ENCODE peak calls at places on chromosome 22, in seven cellular contexts. One of them, this sample, is unnamed.

GRCh38 chr22:30694171-30694637 is 470 bp upstream of the OSBP2 start:
- DNase-seq in HAP-1: peak
- DNase-seq in activated CD4-positive, alpha-beta T cell treated with anti-CD3 and anti-CD28 coated beads for 4 hours: peak
- DNase-seq in T-helper 9 cell: peak
- DNase-seq in NCI-H1930: peak
- DNase-seq in endothelial cell: peak
- DNase-seq in Calu3: peak
- DNase-seq in this sample: peak

GRCh38 chr22:43345761-43346261 is 2.6 kb upstream of the SCUBE1 start:
- DNase-seq in HAP-1: no peak
- DNase-seq in activated CD4-positive, alpha-beta T cell treated with anti-CD3 and anti-CD28 coated beads for 4 hours: no peak
- DNase-seq in T-helper 9 cell: no peak
- DNase-seq in NCI-H1930: no peak
- DNase-seq in endothelial cell: no peak
- DNase-seq in Calu3: no peak
- DNase-seq in this sample: no peak

GRCh38 chr22:37231406-37232139 is 12.5 kb downstream of the RAC2 start:
- DNase-seq in HAP-1: no peak
- DNase-seq in activated CD4-positive, alpha-beta T cell treated with anti-CD3 and anti-CD28 coated beads for 4 hours: peak
- DNase-seq in T-helper 9 cell: no peak
- DNase-seq in NCI-H1930: no peak
- DNase-seq in endothelial cell: no peak
- DNase-seq in Calu3: no peak
- DNase-seq in this sample: no peak

GRCh38 chr22:46336119-46337078 is 885 bp downstream of the TRMU start:
- DNase-seq in HAP-1: peak
- DNase-seq in activated CD4-positive, alpha-beta T cell treated with anti-CD3 and anti-CD28 coated beads for 4 hours: no peak
- DNase-seq in T-helper 9 cell: no peak
- DNase-seq in NCI-H1930: no peak
- DNase-seq in endothelial cell: peak
- DNase-seq in Calu3: no peak
- DNase-seq in this sample: no peak

GRCh38 chr22:48954781-48955311 is 872.8 kb downstream of the BRD1 start:
- DNase-seq in HAP-1: no peak
- DNase-seq in activated CD4-positive, alpha-beta T cell treated with anti-CD3 and anti-CD28 coated beads for 4 hours: no peak
- DNase-seq in T-helper 9 cell: no peak
- DNase-seq in NCI-H1930: no peak
- DNase-seq in endothelial cell: no peak
- DNase-seq in Calu3: no peak
- DNase-seq in this sample: no peak

GRCh38 chr22:45170001-45170466 is 6.3 kb downstream of the NUP50 start:
- DNase-seq in HAP-1: no peak
- DNase-seq in activated CD4-positive, alpha-beta T cell treated with anti-CD3 and anti-CD28 coated beads for 4 hours: no peak
- DNase-seq in T-helper 9 cell: peak
- DNase-seq in NCI-H1930: no peak
- DNase-seq in endothelial cell: no peak
- DNase-seq in Calu3: no peak
- DNase-seq in this sample: peak

GRCh38 chr22:34897126-34897525 is 168.8 kb upstream of the ISX start:
- DNase-seq in HAP-1: no peak
- DNase-seq in activated CD4-positive, alpha-beta T cell treated with anti-CD3 and anti-CD28 coated beads for 4 hours: no peak
- DNase-seq in T-helper 9 cell: no peak
- DNase-seq in NCI-H1930: no peak
- DNase-seq in endothelial cell: no peak
- DNase-seq in Calu3: no peak
- DNase-seq in this sample: no peak

GRCh38 chr22:21098099-21098671 is 52.4 kb downstream of the LRRC74B start:
- DNase-seq in HAP-1: no peak
- DNase-seq in activated CD4-positive, alpha-beta T cell treated with anti-CD3 and anti-CD28 coated beads for 4 hours: no peak
- DNase-seq in T-helper 9 cell: no peak
- DNase-seq in NCI-H1930: no peak
- DNase-seq in endothelial cell: no peak
- DNase-seq in Calu3: no peak
- DNase-seq in this sample: peak

GRCh38 chr22:49208768-49209252 is 618.9 kb downstream of the BRD1 start:
- DNase-seq in HAP-1: no peak
- DNase-seq in activated CD4-positive, alpha-beta T cell treated with anti-CD3 and anti-CD28 coated beads for 4 hours: no peak
- DNase-seq in T-helper 9 cell: no peak
- DNase-seq in NCI-H1930: no peak
- DNase-seq in endothelial cell: peak
- DNase-seq in Calu3: no peak
- DNase-seq in this sample: no peak

GRCh38 chr22:36134167-36134566 is 26.4 kb downstream of the APOL3 start:
- DNase-seq in HAP-1: no peak
- DNase-seq in activated CD4-positive, alpha-beta T cell treated with anti-CD3 and anti-CD28 coated beads for 4 hours: no peak
- DNase-seq in T-helper 9 cell: no peak
- DNase-seq in NCI-H1930: no peak
- DNase-seq in endothelial cell: no peak
- DNase-seq in Calu3: no peak
- DNase-seq in this sample: no peak

GRCh38 chr22:47260551-47260950 is 498.1 kb downstream of the TBC1D22A start:
- DNase-seq in HAP-1: no peak
- DNase-seq in activated CD4-positive, alpha-beta T cell treated with anti-CD3 and anti-CD28 coated beads for 4 hours: no peak
- DNase-seq in T-helper 9 cell: no peak
- DNase-seq in NCI-H1930: no peak
- DNase-seq in endothelial cell: no peak
- DNase-seq in Calu3: no peak
- DNase-seq in this sample: no peak

GRCh38 chr22:17706451-17706900 is 67.8 kb downstream of the BID start:
- DNase-seq in HAP-1: no peak
- DNase-seq in activated CD4-positive, alpha-beta T cell treated with anti-CD3 and anti-CD28 coated beads for 4 hours: peak
- DNase-seq in T-helper 9 cell: no peak
- DNase-seq in NCI-H1930: no peak
- DNase-seq in endothelial cell: peak
- DNase-seq in Calu3: peak
- DNase-seq in this sample: peak

GRCh38 chr22:18954941-18955571 is 19.0 kb upstream of the PRODH start:
- DNase-seq in HAP-1: no peak
- DNase-seq in activated CD4-positive, alpha-beta T cell treated with anti-CD3 and anti-CD28 coated beads for 4 hours: no peak
- DNase-seq in T-helper 9 cell: no peak
- DNase-seq in NCI-H1930: no peak
- DNase-seq in endothelial cell: no peak
- DNase-seq in Calu3: no peak
- DNase-seq in this sample: no peak

GRCh38 chr22:26648011-26648497 is 9.3 kb upstream of the MIAT start:
- DNase-seq in HAP-1: peak
- DNase-seq in activated CD4-positive, alpha-beta T cell treated with anti-CD3 and anti-CD28 coated beads for 4 hours: peak
- DNase-seq in T-helper 9 cell: peak
- DNase-seq in NCI-H1930: peak
- DNase-seq in endothelial cell: no peak
- DNase-seq in Calu3: no peak
- DNase-seq in this sample: no peak

GRCh38 chr22:28172948-28173360 is 253.9 kb upstream of the PITPNB start:
- DNase-seq in HAP-1: no peak
- DNase-seq in activated CD4-positive, alpha-beta T cell treated with anti-CD3 and anti-CD28 coated beads for 4 hours: no peak
- DNase-seq in T-helper 9 cell: no peak
- DNase-seq in NCI-H1930: no peak
- DNase-seq in endothelial cell: no peak
- DNase-seq in Calu3: no peak
- DNase-seq in this sample: peak

GRCh38 chr22:34881453-34881852 is 184.5 kb upstream of the ISX start:
- DNase-seq in HAP-1: no peak
- DNase-seq in activated CD4-positive, alpha-beta T cell treated with anti-CD3 and anti-CD28 coated beads for 4 hours: no peak
- DNase-seq in T-helper 9 cell: no peak
- DNase-seq in NCI-H1930: no peak
- DNase-seq in endothelial cell: no peak
- DNase-seq in Calu3: no peak
- DNase-seq in this sample: no peak

GRCh38 chr22:38921126-38921525 is 36.3 kb upstream of the APOBEC3A start:
- DNase-seq in HAP-1: no peak
- DNase-seq in activated CD4-positive, alpha-beta T cell treated with anti-CD3 and anti-CD28 coated beads for 4 hours: no peak
- DNase-seq in T-helper 9 cell: no peak
- DNase-seq in NCI-H1930: no peak
- DNase-seq in endothelial cell: no peak
- DNase-seq in Calu3: peak
- DNase-seq in this sample: no peak

GRCh38 chr22:31676700-31677099 is 14.7 kb upstream of the PISD start:
- DNase-seq in HAP-1: no peak
- DNase-seq in activated CD4-positive, alpha-beta T cell treated with anti-CD3 and anti-CD28 coated beads for 4 hours: peak
- DNase-seq in T-helper 9 cell: peak
- DNase-seq in NCI-H1930: no peak
- DNase-seq in endothelial cell: peak
- DNase-seq in Calu3: peak
- DNase-seq in this sample: peak

GRCh38 chr22:38056969-38057841 is at the start of gene PICK1:
- DNase-seq in HAP-1: peak
- DNase-seq in activated CD4-positive, alpha-beta T cell treated with anti-CD3 and anti-CD28 coated beads for 4 hours: peak
- DNase-seq in T-helper 9 cell: peak
- DNase-seq in NCI-H1930: peak
- DNase-seq in endothelial cell: peak
- DNase-seq in Calu3: peak
- DNase-seq in this sample: peak

GRCh38 chr22:32695451-32695891 is 106.0 kb upstream of the TIMP3 start:
- DNase-seq in HAP-1: no peak
- DNase-seq in activated CD4-positive, alpha-beta T cell treated with anti-CD3 and anti-CD28 coated beads for 4 hours: no peak
- DNase-seq in T-helper 9 cell: no peak
- DNase-seq in NCI-H1930: no peak
- DNase-seq in endothelial cell: no peak
- DNase-seq in Calu3: peak
- DNase-seq in this sample: peak

GRCh38 chr22:36383110-36383581 is 4.6 kb downstream of the MYH9 start:
- DNase-seq in HAP-1: no peak
- DNase-seq in activated CD4-positive, alpha-beta T cell treated with anti-CD3 and anti-CD28 coated beads for 4 hours: no peak
- DNase-seq in T-helper 9 cell: peak
- DNase-seq in NCI-H1930: no peak
- DNase-seq in endothelial cell: no peak
- DNase-seq in Calu3: peak
- DNase-seq in this sample: no peak

GRCh38 chr22:26763633-26764295 is 106.4 kb downstream of the MIAT start:
- DNase-seq in HAP-1: no peak
- DNase-seq in activated CD4-positive, alpha-beta T cell treated with anti-CD3 and anti-CD28 coated beads for 4 hours: no peak
- DNase-seq in T-helper 9 cell: no peak
- DNase-seq in NCI-H1930: peak
- DNase-seq in endothelial cell: no peak
- DNase-seq in Calu3: peak
- DNase-seq in this sample: no peak

GRCh38 chr22:44578115-44578457 is 80.1 kb upstream of the RTL6 start:
- DNase-seq in HAP-1: no peak
- DNase-seq in activated CD4-positive, alpha-beta T cell treated with anti-CD3 and anti-CD28 coated beads for 4 hours: no peak
- DNase-seq in T-helper 9 cell: no peak
- DNase-seq in NCI-H1930: no peak
- DNase-seq in endothelial cell: no peak
- DNase-seq in Calu3: no peak
- DNase-seq in this sample: no peak

GRCh38 chr22:23241562-23242472 is 61.5 kb downstream of the BCR start:
- DNase-seq in HAP-1: no peak
- DNase-seq in activated CD4-positive, alpha-beta T cell treated with anti-CD3 and anti-CD28 coated beads for 4 hours: no peak
- DNase-seq in T-helper 9 cell: no peak
- DNase-seq in NCI-H1930: no peak
- DNase-seq in endothelial cell: no peak
- DNase-seq in Calu3: no peak
- DNase-seq in this sample: no peak

GRCh38 chr22:20247010-20247505 is 21.1 kb downstream of the RTN4R start:
- DNase-seq in HAP-1: no peak
- DNase-seq in activated CD4-positive, alpha-beta T cell treated with anti-CD3 and anti-CD28 coated beads for 4 hours: no peak
- DNase-seq in T-helper 9 cell: no peak
- DNase-seq in NCI-H1930: no peak
- DNase-seq in endothelial cell: peak
- DNase-seq in Calu3: no peak
- DNase-seq in this sample: no peak

GRCh38 chr22:46748948-46749681 is 11.1 kb upstream of the CERK start:
- DNase-seq in HAP-1: no peak
- DNase-seq in activated CD4-positive, alpha-beta T cell treated with anti-CD3 and anti-CD28 coated beads for 4 hours: peak
- DNase-seq in T-helper 9 cell: peak
- DNase-seq in NCI-H1930: no peak
- DNase-seq in endothelial cell: peak
- DNase-seq in Calu3: peak
- DNase-seq in this sample: peak

GRCh38 chr22:44245438-44245837 is 64.7 kb downstream of the PARVG start:
- DNase-seq in HAP-1: no peak
- DNase-seq in activated CD4-positive, alpha-beta T cell treated with anti-CD3 and anti-CD28 coated beads for 4 hours: no peak
- DNase-seq in T-helper 9 cell: no peak
- DNase-seq in NCI-H1930: no peak
- DNase-seq in endothelial cell: no peak
- DNase-seq in Calu3: no peak
- DNase-seq in this sample: no peak